ENCODE peak calls at places on chromosome 1, in seven cellular contexts. X is HFFc6, M is astrocyte of the cerebellum, G is GM20000, F is mucosa of descending colon, N is AG09319, V is AG10803. S is an unnamed sample.

GRCh38 chr1:190373705-190374336 is 103.8 kb downstream of the BRINP3 start:
- DNase-seq in V (no peak), F (no peak), X (no peak), N (no peak), M (peak), G (peak), S (no peak)

GRCh38 chr1:207911983-207912760 is 1.2 kb upstream of the CD34 start:
- DNase-seq in V (peak), X (no peak), M (no peak), N (no peak), F (no peak), G (no peak), S (no peak)

GRCh38 chr1:18132022-18132706 is 24.6 kb downstream of the IGSF21 start:
- DNase-seq in G (no peak), M (no peak), X (no peak), F (no peak), V (no peak), N (no peak), S (no peak)

GRCh38 chr1:50959303-50959912 is 659 bp downstream of the FAF1 start:
- DNase-seq in M (no peak), V (peak), F (no peak), G (peak), X (peak), N (no peak), S (no peak)

GRCh38 chr1:39866767-39867166 is 16.5 kb downstream of the TRIT1 start:
- DNase-seq in M (no peak), G (no peak), V (peak), F (no peak), X (peak), N (no peak), S (peak)

GRCh38 chr1:156448134-156448967 is 52.2 kb downstream of the MEF2D start:
- DNase-seq in M (no peak), N (no peak), V (no peak), X (no peak), F (no peak), G (no peak), S (no peak)

GRCh38 chr1:39720094-39720999 is 18.3 kb upstream of the PPIE start:
- DNase-seq in G (peak), N (peak), F (no peak), X (peak), V (peak), M (peak), S (peak)

GRCh38 chr1:149877211-149877946 is 22.0 kb upstream of the BOLA1 start:
- DNase-seq in F (no peak), M (no peak), G (no peak), X (no peak), N (no peak), V (no peak), S (no peak)

GRCh38 chr1:36248250-36248894 is 24.1 kb downstream of the THRAP3 start:
- DNase-seq in N (peak), V (peak), G (no peak), M (peak), F (no peak), X (peak), S (peak)

GRCh38 chr1:54585181-54586066 is 37.4 kb downstream of the ACOT11 start:
- DNase-seq in V (no peak), N (no peak), M (no peak), F (no peak), G (no peak), X (no peak), S (no peak)

GRCh38 chr1:157878059-157878458 is 36.5 kb upstream of the CD5L start:
- DNase-seq in G (peak), X (peak), V (peak), M (no peak), F (no peak), N (no peak), S (no peak)
- TF ChIP-seq CTCF in G (peak), X (peak), V (peak), M (peak), F (no peak), N (peak), S (peak)

GRCh38 chr1:234617986-234618725 is 8.2 kb upstream of the IRF2BP2 start:
- DNase-seq in F (no peak), M (no peak), X (peak), V (peak), N (peak), G (no peak), S (peak)

GRCh38 chr1:234619794-234620247 is 9.8 kb upstream of the IRF2BP2 start:
- DNase-seq in M (no peak), X (no peak), F (no peak), V (no peak), G (no peak), N (no peak), S (no peak)

GRCh38 chr1:234618726-234619049 is 8.7 kb upstream of the IRF2BP2 start:
- DNase-seq in V (no peak), M (no peak), G (no peak), F (no peak), N (no peak), X (no peak), S (no peak)

GRCh38 chr1:234620272-234620711 is 10.3 kb upstream of the IRF2BP2 start:
- DNase-seq in N (no peak), F (no peak), M (no peak), X (no peak), G (no peak), V (peak), S (no peak)

GRCh38 chr1:234619071-234619480 is 9.1 kb upstream of the IRF2BP2 start:
- DNase-seq in G (no peak), F (no peak), V (peak), N (no peak), M (no peak), X (no peak), S (no peak)
- TF ChIP-seq CTCF in G (no peak), F (no peak), V (no peak), N (no peak), M (no peak), X (no peak), S (no peak)

GRCh38 chr1:33657833-33658232 is 185.4 kb downstream of the ZSCAN20 start:
- DNase-seq in X (no peak), M (no peak), F (no peak), N (no peak), V (no peak), G (no peak), S (no peak)

GRCh38 chr1:33656467-33656866 is 184.0 kb downstream of the ZSCAN20 start:
- DNase-seq in N (no peak), F (no peak), V (no peak), G (no peak), X (no peak), M (no peak), S (no peak)

GRCh38 chr1:33655496-33655895 is 183.1 kb downstream of the ZSCAN20 start:
- DNase-seq in M (no peak), F (no peak), N (no peak), V (no peak), X (no peak), G (no peak), S (no peak)

GRCh38 chr1:33653226-33653625 is 180.8 kb downstream of the ZSCAN20 start:
- DNase-seq in F (no peak), N (no peak), G (no peak), X (no peak), V (no peak), M (no peak), S (no peak)

DNA sequence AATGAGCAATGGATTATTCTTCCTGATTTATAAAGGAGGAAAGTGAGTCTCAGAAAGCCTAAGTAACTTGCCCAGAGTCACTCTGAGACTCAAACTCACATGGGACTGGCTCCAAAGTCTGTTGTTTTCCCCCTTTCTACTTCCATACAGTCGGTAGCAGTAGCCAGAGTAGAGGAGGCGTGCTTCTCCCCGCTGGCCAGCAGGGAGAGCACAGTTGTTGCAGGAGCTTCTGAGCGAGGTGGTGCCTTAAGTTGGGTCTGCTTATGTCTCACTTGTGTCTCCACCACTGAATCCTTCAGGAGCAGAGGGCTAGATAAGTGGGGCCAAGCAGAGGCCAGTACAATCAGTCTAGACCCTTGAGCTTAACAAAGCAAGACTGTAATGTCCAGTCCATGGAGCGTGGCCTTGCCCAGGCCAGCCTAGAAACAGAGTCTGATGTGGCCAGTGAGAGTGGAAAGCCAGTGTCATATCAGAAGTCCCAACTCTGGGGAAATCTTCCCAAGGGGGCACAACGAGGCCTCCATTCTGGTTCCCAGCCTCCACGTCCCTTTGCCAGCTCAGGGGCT is 181.9 kb downstream of the ZSCAN20 start:
- DNase-seq in G (no peak), N (no peak), M (peak), X (peak), F (no peak), V (peak), S (no peak)
- TF ChIP-seq CTCF in G (no peak), N (peak), M (peak), X (peak), F (no peak), V (peak), S (peak)

GRCh38 chr1:13543451-13543911 is 29.7 kb upstream of the LRRC38 start:
- DNase-seq in X (no peak), N (no peak), M (no peak), G (no peak), F (no peak), V (no peak), S (no peak)

GRCh38 chr1:13546791-13547190 is 33.0 kb upstream of the LRRC38 start:
- DNase-seq in X (no peak), G (no peak), M (no peak), V (no peak), F (no peak), N (no peak), S (no peak)

GRCh38 chr1:13541435-13542215 is 27.8 kb upstream of the LRRC38 start:
- DNase-seq in F (no peak), X (no peak), N (no peak), G (peak), M (no peak), V (no peak), S (no peak)

GRCh38 chr1:13540871-13541270 is 27.1 kb upstream of the LRRC38 start:
- DNase-seq in V (no peak), N (no peak), M (no peak), F (no peak), G (no peak), X (no peak), S (no peak)

DNA sequence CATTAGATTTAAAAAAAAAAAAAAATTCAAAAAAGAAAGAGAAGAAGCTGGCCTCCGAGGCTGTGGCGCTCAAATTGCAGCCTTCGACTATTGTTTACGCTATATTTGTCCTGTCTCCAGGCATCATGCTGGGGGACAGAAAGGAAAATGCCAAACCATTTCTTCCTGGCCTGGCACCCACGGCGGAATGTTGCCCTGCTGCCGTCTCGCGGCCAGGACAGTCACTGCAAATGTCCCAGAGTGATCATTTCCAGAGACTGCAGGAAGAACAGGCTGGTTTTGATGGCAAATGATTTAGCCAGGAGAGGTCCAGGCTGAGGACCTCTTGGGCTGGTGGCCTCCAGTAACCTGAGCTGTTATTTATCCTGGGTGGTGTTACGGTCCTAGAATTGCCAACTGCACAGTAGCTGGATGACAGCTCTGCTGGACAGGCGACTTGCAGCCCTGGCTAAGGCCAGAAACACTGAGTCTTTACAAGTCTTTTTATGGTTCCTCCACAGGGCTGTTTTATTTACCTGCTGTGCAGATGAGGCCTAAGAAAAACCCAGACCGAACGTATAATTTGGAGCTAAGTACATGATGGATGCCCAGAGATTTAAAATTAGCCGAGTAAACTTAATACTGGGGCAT is 30.2 kb upstream of the LRRC38 start:
- DNase-seq in G (no peak), M (no peak), F (peak), X (no peak), N (no peak), V (peak), S (no peak)
- TF ChIP-seq CTCF in G (no peak), M (peak), F (no peak), X (peak), N (peak), V (peak), S (no peak)

GRCh38 chr1:83985048-83985447 is 13.9 kb downstream of the TTLL7 start:
- DNase-seq in X (no peak), V (no peak), G (no peak), F (no peak), N (no peak), M (no peak), S (no peak)

GRCh38 chr1:83995649-83996048 is 3.3 kb downstream of the TTLL7 start:
- DNase-seq in V (no peak), N (no peak), F (no peak), M (no peak), G (no peak), X (no peak), S (no peak)

GRCh38 chr1:83996175-83996574 is 2.8 kb downstream of the TTLL7 start:
- DNase-seq in M (no peak), F (no peak), N (no peak), V (no peak), G (no peak), X (no peak), S (no peak)

GRCh38 chr1:83994111-83994510 is 4.8 kb downstream of the TTLL7 start:
- DNase-seq in G (no peak), F (no peak), V (no peak), N (no peak), X (no peak), M (no peak), S (no peak)

DNA sequence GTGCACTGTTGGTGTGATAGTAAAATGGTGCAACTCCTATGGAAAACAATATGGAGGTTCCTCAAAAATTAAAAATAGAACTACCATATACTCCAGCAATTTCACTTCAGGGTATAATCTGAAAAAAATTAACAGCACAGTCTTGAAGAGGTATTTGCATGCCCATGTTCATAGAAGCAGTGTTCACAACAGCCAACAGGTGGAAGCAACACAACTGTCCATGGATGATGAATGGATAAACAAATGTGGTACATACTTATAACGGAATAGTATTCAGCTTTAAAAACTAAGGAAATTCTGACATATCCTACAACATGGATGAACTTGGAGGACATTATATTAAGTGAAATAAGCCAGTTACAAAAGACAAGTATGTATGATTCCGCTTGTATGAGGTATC is 8.2 kb downstream of the TTLL7 start:
- DNase-seq in G (no peak), X (no peak), M (no peak), N (no peak), F (no peak), V (no peak), S (no peak)
- TF ChIP-seq CTCF in G (no peak), X (no peak), M (no peak), N (no peak), F (no peak), V (no peak), S (no peak)

DNA sequence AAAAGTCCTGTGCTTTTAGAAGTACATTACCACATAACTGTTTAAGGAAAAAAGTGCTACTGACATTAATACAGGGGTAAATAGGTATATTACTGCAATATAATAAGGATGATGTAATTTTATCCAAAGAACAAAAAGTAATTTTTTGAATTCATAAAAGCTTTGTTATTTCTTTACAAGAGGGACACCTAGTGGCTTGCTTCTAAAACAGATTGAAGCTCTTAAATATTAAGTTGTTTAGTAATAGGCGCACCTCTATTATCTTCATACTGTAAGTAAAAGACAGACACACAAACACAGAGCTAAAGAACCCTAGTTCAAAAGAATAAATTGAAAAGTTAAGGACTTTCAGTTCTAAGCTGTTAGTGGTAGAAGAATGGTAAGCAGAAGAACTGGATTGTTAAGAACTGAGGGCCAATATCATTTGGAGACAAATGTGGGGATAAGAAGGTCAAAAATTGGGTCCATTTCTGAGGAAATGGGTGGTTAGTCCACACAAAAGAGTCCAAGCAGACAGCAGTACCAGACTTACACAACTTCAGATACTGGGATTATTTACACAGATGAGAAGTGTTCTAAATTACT is 15.4 kb downstream of the ZNHIT6 start:
- DNase-seq in G (no peak), V (peak), N (peak), M (peak), X (peak), F (no peak), S (peak)
- TF ChIP-seq CTCF in G (no peak), V (peak), N (peak), M (no peak), X (peak), F (no peak), S (peak)

DNA sequence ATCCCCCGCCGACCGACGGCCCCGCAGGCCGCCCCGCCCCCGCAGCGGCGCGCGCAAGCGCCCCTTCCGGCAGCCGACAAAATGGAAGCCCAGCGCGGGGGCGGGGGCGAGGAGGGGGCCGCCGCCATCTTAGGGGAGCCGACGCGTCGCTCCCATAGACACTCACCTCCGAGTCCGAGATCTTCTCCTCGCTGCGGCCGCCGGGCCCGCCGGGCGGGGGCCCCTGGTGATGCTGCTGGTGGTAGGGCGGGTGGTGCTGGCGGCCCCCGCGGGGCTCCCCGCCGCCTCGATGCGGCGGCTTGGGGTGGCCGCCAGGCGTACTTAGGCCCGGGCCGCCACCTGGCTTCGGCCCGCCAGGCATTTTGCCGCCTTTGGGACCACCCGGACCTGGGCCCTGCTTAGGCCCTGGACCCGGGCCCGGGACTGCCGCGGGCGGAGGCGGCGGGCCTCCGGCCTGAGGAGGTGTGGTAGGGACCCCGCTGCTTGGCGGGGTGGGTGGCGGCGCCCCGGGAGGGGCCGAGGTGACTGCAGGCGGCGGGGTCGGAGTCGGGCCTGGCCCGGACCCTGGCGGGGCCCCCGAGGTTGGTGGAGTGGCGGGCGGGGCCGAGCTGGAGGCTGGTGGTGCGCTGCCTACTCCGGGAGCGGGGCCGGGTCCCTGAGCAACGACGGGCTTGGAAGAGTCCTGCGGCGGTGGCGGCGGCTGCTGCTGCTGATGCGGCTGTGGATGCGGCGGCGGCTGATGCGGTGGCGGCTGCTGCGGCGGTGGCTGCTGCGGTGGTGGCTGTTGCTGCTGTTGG is 691 bp downstream of the SFPQ start:
- DNase-seq in X (peak), G (peak), F (peak), V (peak), M (peak), N (peak), S (no peak)
- TF ChIP-seq CTCF in X (peak), G (no peak), F (peak), V (no peak), M (no peak), N (no peak), S (no peak)

S was measured in BJ.